ENCODE peak calls at places on chromosomes 3 and 15, in nine cellular contexts. O, H, V, M, D, Q, Y, F and P are unnamed samples.

GRCh38 chr3:44995142-44995770 is 19.2 kb downstream of the EXOSC7 start:
- DNase-seq in H (peak; percentile 49), M (no peak), D (peak; percentile 58), O (peak; percentile 81), F (peak; percentile 69), V (no peak), Q (no peak), Y (peak; percentile 58), P (no peak)

GRCh38 chr15:29698030-29698701 is 124.1 kb downstream of the TJP1 start:
- DNase-seq in Q (peak; percentile 24), V (no peak), M (no peak), H (no peak), D (no peak), F (peak; percentile 82), O (no peak), Y (peak; percentile 94), P (no peak)

GRCh38 chr3:158505117-158505516 is 65.9 kb upstream of the MLF1 start:
- DNase-seq in M (no peak), F (no peak), D (no peak), V (no peak), H (no peak), Y (no peak), O (no peak), Q (no peak), P (no peak)

GRCh38 chr3:48535578-48535977 is 21.0 kb downstream of the PFKFB4 start:
- DNase-seq in F (no peak), V (no peak), Q (no peak), H (no peak), Y (no peak), M (no peak), O (no peak), D (no peak), P (no peak)

GRCh38 chr3:25854635-25855034 is 64.7 kb downstream of the OXSM start:
- DNase-seq in Y (peak; percentile 83), V (no peak), D (no peak), O (no peak), F (peak; percentile 46), Q (peak; percentile 16), M (no peak), H (no peak), P (no peak)

GRCh38 chr3:14946749-14947104 is 656 bp upstream of the NR2C2 start:
- DNase-seq in F (no peak), O (no peak), H (no peak), M (no peak), Y (no peak), Q (no peak), D (no peak), V (peak; percentile 6), P (no peak)

GRCh38 chr15:34490421-34491193 is 53.0 kb upstream of the GOLGA8A start:
- DNase-seq in M (no peak), H (no peak), F (no peak), Q (no peak), D (peak; percentile 4), O (no peak), V (no peak), Y (no peak), P (no peak)

GRCh38 chr15:61383421-61383820 is 154.3 kb upstream of the RORA start:
- DNase-seq in H (no peak), Q (peak; percentile 78), D (no peak), M (no peak), Y (peak; percentile 36), F (peak; percentile 4), V (no peak), O (peak; percentile 2), P (no peak)

DNA sequence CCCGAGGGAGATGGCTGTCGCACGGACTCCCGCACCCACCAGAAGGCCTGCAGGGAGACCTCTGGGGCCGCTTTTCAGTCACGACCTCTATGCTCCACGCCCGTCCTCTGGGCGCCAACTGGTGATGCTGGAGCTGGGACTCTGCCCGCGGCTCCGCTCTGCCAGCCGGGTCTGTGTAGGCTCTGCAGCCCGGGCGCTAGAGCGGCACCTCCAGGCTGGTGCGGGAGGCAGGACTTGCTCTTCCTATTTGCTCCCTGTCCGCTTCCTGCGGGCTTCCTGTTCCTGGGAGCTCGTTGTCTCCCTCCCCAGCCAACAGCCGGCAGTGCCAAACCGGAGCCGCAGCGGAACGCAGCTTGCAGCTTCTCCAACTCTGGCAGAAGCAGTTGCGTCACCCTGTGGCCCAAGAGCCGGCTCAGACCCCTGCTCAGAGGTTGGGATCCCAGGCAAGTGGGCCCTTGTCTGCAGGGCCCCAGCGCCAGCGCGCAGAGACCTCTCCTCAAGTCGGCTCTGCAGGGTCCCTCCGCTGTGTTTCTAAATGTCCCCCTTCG is 285.9 kb downstream of the XXYLT1 start:
- DNase-seq in M (peak; percentile 86), Q (no peak), O (peak; percentile 25), H (peak; percentile 59), V (no peak), F (peak; percentile 31), D (peak; percentile 59), Y (peak; percentile 47), P (no peak)
- TF ChIP-seq CTCF in M (peak; percentile 27), Q (peak; percentile 35), O (peak; percentile 39), H (peak; percentile 34), V (no peak), F (peak; percentile 28), D (no peak), Y (peak; percentile 41), P (no peak)

GRCh38 chr3:154684021-154684420 is 254.0 kb upstream of the GPR149 start:
- DNase-seq in Y (no peak), H (no peak), Q (no peak), M (no peak), V (peak; percentile 69), D (peak; percentile 6), F (no peak), O (no peak), P (no peak)
- TF ChIP-seq CTCF in Y (no peak), H (no peak), Q (no peak), M (no peak), V (peak; percentile 75), D (no peak), F (no peak), O (no peak), P (no peak)

GRCh38 chr15:88309363-88309762 is 52.8 kb upstream of the NTRK3 start:
- DNase-seq in V (no peak), M (no peak), Y (no peak), H (no peak), D (no peak), O (no peak), F (no peak), Q (no peak), P (no peak)
- TF ChIP-seq CTCF in V (no peak), M (no peak), Y (no peak), H (no peak), D (no peak), O (no peak), F (no peak), Q (no peak), P (no peak)

GRCh38 chr3:117618462-117618861 is 908.9 kb downstream of the TUSC7 start:
- DNase-seq in O (no peak), F (no peak), H (no peak), D (no peak), M (no peak), Q (no peak), V (no peak), Y (no peak), P (no peak)

GRCh38 chr3:117611242-117611641 is 901.7 kb downstream of the TUSC7 start:
- DNase-seq in Q (no peak), M (no peak), F (no peak), O (no peak), Y (no peak), D (no peak), H (no peak), V (no peak), P (no peak)

GRCh38 chr3:117619805-117620204 is 910.2 kb downstream of the TUSC7 start:
- DNase-seq in Q (no peak), H (no peak), M (no peak), Y (no peak), F (no peak), V (no peak), D (no peak), O (no peak), P (no peak)

GRCh38 chr3:117616213-117616612 is 906.6 kb downstream of the TUSC7 start:
- DNase-seq in D (no peak), F (peak; percentile 26), H (no peak), M (no peak), Q (no peak), Y (no peak), V (no peak), O (no peak), P (no peak)
- TF ChIP-seq CTCF in D (no peak), F (peak; percentile 10), H (no peak), M (no peak), Q (no peak), Y (peak; percentile 7), V (no peak), O (peak; percentile 5), P (no peak)

GRCh38 chr3:60055765-60056164 is 1005.9 kb upstream of the CFAP20DC start:
- DNase-seq in O (no peak), M (no peak), Y (peak; percentile 26), D (no peak), H (no peak), V (no peak), F (no peak), Q (no peak), P (no peak)

GRCh38 chr3:60056394-60056793 is 1006.6 kb upstream of the CFAP20DC start:
- DNase-seq in Y (no peak), H (no peak), V (no peak), O (no peak), F (no peak), D (no peak), M (no peak), Q (no peak), P (no peak)

GRCh38 chr3:60048447-60048848 is 998.6 kb upstream of the CFAP20DC start:
- DNase-seq in Q (no peak), M (no peak), O (no peak), D (no peak), F (no peak), Y (no peak), V (no peak), H (no peak), P (no peak)

DNA sequence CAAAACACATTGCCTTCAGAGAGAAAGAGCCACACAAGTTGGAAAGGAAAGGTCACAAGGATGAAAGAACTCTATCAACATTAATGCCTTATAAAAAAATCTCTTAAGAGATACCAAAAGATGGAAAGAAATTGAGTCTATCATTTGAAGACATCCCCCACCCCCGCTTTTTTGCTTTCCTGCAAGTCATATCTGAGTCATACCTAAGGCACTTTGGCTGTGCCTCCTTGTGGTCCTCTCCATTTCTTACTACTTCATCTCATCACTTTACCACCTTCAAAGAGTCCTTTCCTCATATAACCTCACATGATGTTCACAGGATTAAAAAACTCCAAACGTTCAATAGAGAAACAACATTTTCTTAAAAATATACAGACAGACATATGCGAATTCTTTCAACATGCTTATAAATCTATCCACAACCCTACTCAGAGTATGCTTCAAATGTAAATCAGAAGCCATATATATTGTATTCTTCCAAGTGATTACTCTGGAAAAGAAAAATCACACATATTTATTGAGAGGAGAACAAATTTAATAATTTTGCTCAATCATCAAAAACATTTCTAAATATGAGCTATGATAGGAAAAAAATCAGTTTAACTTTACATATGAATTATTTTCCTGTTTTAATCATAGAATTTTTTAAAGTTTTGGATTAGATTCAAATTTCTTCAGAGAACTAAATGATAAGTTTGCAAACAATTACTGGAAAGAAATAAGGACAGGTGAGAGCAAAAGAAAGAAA is 1003.9 kb upstream of the CFAP20DC start:
- DNase-seq in O (no peak), M (no peak), Q (no peak), Y (peak; percentile 59), V (no peak), H (no peak), D (no peak), F (peak; percentile 37), P (no peak)
- TF ChIP-seq CTCF in O (no peak), M (no peak), Q (no peak), Y (no peak), V (no peak), H (no peak), D (no peak), F (no peak), P (no peak)

GRCh38 chr3:113910966-113911365 is 36.8 kb upstream of the ZDHHC23 start:
- DNase-seq in F (no peak), V (no peak), Q (peak; percentile 27), O (no peak), H (no peak), Y (peak; percentile 21), D (no peak), M (no peak), P (no peak)
- TF ChIP-seq CTCF in F (no peak), V (no peak), Q (no peak), O (no peak), H (no peak), Y (no peak), D (no peak), M (no peak), P (no peak)